ENCODE peak calls at places on chromosome 15, in seven cellular contexts. T is endothelial cell, C is osteocyte, A is stomach, D is progenitor cell of endocrine pancreas, L is tibial artery, Q is GM12864. E is an unnamed sample.

GRCh38 chr15:63593705-63594671 is 3.2 kb upstream of the FBXL22 start:
- DNase-seq in T (no peak), C (no peak), A (no peak), D (no peak), L (no peak), Q (no peak), E (no peak)

GRCh38 chr15:25772500-25772899 is 90.6 kb downstream of the ATP10A start:
- DNase-seq in T (no peak), C (peak), A (no peak), D (no peak), L (no peak), Q (no peak), E (no peak)

GRCh38 chr15:76235186-76235826 is 76.0 kb downstream of the ETFA start:
- DNase-seq in T (no peak), C (no peak), A (no peak), D (no peak), L (no peak), Q (peak), E (no peak)

GRCh38 chr15:71186971-71187960 is 72.0 kb downstream of the THSD4 start:
- DNase-seq in T (no peak), C (peak), A (no peak), D (no peak), L (no peak), Q (no peak), E (no peak)

GRCh38 chr15:63588826-63589225 is 8.4 kb upstream of the FBXL22 start:
- DNase-seq in T (no peak), C (no peak), A (no peak), D (no peak), L (no peak), Q (no peak), E (no peak)

GRCh38 chr15:63595066-63595465 is 2.1 kb upstream of the FBXL22 start:
- DNase-seq in T (no peak), C (no peak), A (no peak), D (no peak), L (no peak), Q (no peak), E (no peak)

GRCh38 chr15:94582368-94582767 is 351.0 kb downstream of the MCTP2 start:
- DNase-seq in T (peak), C (peak), A (no peak), D (peak), L (no peak), Q (no peak), E (no peak)

GRCh38 chr15:63815796-63816533 is 17.8 kb downstream of the HERC1 start:
- DNase-seq in T (no peak), C (no peak), A (no peak), D (no peak), L (peak), Q (no peak), E (no peak)

GRCh38 chr15:70856177-70856883 is 2.4 kb upstream of the LARP6 start:
- DNase-seq in T (no peak), C (no peak), A (no peak), D (no peak), L (no peak), Q (no peak), E (no peak)

GRCh38 chr15:66737243-66738010 is 35.4 kb downstream of the SMAD6 start:
- DNase-seq in T (no peak), C (no peak), A (no peak), D (no peak), L (no peak), Q (no peak), E (no peak)

GRCh38 chr15:57018151-57018550 is 99.7 kb downstream of the TCF12 start:
- DNase-seq in T (no peak), C (no peak), A (no peak), D (no peak), L (no peak), Q (no peak), E (no peak)

GRCh38 chr15:78804391-78804792 is 6.9 kb downstream of the ADAMTS7 start:
- DNase-seq in T (no peak), C (peak), A (no peak), D (no peak), L (no peak), Q (no peak), E (no peak)

GRCh38 chr15:52960283-52960682 is 170.1 kb upstream of the ONECUT1 start:
- DNase-seq in T (no peak), C (no peak), A (no peak), D (no peak), L (no peak), Q (no peak), E (no peak)

GRCh38 chr15:66611257-66612053 is 45.7 kb upstream of the LCTL start:
- DNase-seq in T (no peak), C (no peak), A (peak), D (peak), L (no peak), Q (no peak), E (no peak)

GRCh38 chr15:27046891-27047290 is 75.9 kb downstream of the GABRG3 start:
- DNase-seq in T (no peak), C (no peak), A (no peak), D (no peak), L (no peak), Q (no peak), E (no peak)

GRCh38 chr15:87878161-87878560 is 378.4 kb downstream of the NTRK3 start:
- DNase-seq in T (no peak), C (no peak), A (no peak), D (no peak), L (no peak), Q (no peak), E (no peak)

GRCh38 chr15:59436774-59437472 is 1.1 kb upstream of the FAM81A start:
- DNase-seq in T (no peak), C (peak), A (no peak), D (no peak), L (no peak), Q (no peak), E (no peak)

GRCh38 chr15:67547836-67548531 is 5.5 kb downstream of the MAP2K5 start:
- DNase-seq in T (no peak), C (no peak), A (no peak), D (no peak), L (no peak), Q (no peak), E (no peak)

GRCh38 chr15:40471105-40471777 is 457 bp downstream of the CHST14 start:
- DNase-seq in T (peak), C (no peak), A (no peak), D (no peak), L (peak), Q (no peak), E (no peak)

GRCh38 chr15:69595009-69595825 is 142.6 kb downstream of the RPLP1 start:
- DNase-seq in T (no peak), C (no peak), A (peak), D (no peak), L (peak), Q (no peak), E (no peak)
- TF ChIP-seq CTCF in T (no peak), C (no peak), A (peak), D (no peak), L (no peak), Q (no peak), E (peak)

GRCh38 chr15:82999905-83000671 is 11.4 kb downstream of the C15orf40 start:
- DNase-seq in T (no peak), C (peak), A (no peak), D (no peak), L (no peak), Q (no peak), E (no peak)
- TF ChIP-seq CTCF in T (peak), C (peak), A (no peak), D (peak), L (no peak), Q (peak), E (peak)

DNA sequence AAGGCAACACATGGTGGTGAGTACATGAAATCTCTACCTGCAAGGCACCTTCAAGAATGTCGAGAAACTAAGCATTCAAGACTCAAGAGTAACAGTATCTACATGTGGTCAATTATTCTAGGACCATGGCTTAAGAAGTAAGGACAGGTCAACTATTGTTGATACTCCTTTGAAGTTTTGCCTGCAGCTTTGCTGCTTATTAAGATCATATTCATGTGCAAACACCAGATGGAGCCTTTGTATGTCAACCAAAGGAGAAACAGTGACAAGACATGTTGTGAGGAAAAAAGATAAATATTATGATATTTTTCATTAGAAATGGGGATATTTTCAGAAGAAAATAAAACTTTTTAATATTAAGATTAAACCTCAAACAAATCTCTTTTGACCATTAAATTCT is 52.3 kb upstream of the FGF7 start:
- DNase-seq in T (no peak), C (no peak), A (no peak), D (no peak), L (no peak), Q (no peak), E (no peak)
- TF ChIP-seq CTCF in T (no peak), C (peak), A (no peak), D (no peak), L (no peak), Q (no peak), E (peak)

DNA sequence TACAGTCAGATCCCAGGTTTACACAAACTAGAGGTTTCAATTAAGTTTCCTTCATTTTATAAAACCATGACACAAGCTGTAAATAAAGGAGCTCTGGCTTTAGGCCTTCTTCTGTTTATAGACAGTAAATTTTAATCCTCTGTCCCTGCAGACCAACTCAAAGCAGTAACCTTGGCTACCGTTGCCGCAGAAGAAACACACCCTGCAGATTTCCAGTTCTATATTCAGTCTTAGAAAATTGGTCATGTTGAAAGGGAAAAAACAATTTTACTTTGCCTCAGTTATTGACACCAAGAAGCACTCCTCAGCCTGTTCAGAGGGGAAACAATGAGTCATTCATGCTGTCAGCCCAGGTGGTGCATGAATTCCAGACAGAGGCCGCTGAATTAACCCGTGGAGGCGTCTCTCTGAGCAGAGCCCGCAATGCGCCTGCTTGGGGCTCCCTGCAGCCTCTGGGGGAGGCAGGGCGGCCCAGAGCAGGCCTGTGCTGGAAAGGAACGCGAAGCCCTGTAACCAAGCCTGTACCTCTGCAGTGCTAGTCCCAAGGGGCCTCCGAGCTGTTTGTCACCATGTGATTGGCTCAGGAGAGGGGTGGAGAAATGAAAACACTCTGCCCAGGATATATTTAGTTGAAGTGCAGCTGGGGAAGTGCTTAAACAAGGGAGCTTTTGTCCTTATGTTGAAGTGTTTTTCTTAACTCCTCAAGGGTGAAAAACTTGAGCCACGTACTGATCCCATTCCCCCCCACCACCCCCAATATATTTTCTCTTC is 68.5 kb upstream of the CHD2 start:
- DNase-seq in T (peak), C (peak), A (peak), D (peak), L (peak), Q (peak), E (peak)
- TF ChIP-seq CTCF in T (no peak), C (no peak), A (no peak), D (no peak), L (no peak), Q (no peak), E (no peak)

DNA sequence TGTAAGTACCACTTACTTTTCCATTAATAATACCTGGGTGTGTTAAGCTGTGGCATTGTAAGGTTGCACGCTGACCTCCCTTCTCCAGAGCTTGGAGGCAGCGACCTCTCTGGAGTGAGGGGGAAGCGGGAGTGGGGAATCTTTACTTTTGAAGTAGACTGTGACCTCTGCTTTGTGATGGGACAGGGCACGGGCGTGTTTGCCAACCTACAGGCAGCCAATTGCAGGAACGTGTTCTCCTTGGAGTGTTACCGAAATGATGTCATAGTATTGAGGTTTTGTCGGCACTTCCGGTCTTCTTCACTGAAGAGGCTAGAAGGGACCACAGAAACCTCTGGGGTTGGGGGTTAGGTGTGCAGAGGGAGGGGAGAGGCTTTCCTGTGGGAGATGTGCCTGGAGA is 227.3 kb upstream of the C2CD4B start:
- DNase-seq in T (peak), C (no peak), A (no peak), D (no peak), L (no peak), Q (no peak), E (no peak)
- TF ChIP-seq CTCF in T (no peak), C (no peak), A (no peak), D (peak), L (no peak), Q (no peak), E (peak)

DNA sequence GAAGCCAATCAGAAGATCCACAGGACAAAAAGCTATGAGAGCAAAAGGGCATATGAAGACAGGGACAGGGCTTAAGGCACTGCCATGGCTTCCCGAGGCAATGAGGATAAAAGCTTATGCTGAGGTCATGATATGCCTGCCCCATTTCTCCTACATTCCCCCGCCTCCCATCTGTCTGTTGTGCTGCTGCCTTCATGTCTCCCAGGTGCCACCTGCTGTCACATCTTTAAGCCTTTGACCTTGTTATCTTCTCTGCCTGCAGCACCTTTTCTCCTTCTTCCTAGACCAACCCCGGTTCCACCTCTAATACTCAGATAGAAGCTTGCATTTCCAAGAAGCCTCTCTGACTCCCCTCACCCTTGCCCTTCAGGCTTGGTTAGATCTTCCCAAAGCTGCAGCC is 213.8 kb downstream of the ARRDC4 start:
- DNase-seq in T (no peak), C (no peak), A (no peak), D (no peak), L (no peak), Q (no peak), E (no peak)
- TF ChIP-seq CTCF in T (no peak), C (no peak), A (no peak), D (no peak), L (no peak), Q (no peak), E (no peak)

GRCh38 chr15:74261685-74262084 is 25.6 kb downstream of the CCDC33 start:
- DNase-seq in T (no peak), C (no peak), A (no peak), D (no peak), L (no peak), Q (no peak), E (no peak)

GRCh38 chr15:74265046-74265639 is 29.0 kb downstream of the CCDC33 start:
- DNase-seq in T (peak), C (no peak), A (no peak), D (peak), L (no peak), Q (no peak), E (no peak)

GRCh38 chr15:74264081-74264501 is 28.0 kb downstream of the CCDC33 start:
- DNase-seq in T (no peak), C (no peak), A (no peak), D (no peak), L (no peak), Q (no peak), E (no peak)

GRCh38 chr15:74262635-74263034 is 26.5 kb downstream of the CCDC33 start:
- DNase-seq in T (no peak), C (no peak), A (no peak), D (no peak), L (no peak), Q (no peak), E (no peak)

DNA sequence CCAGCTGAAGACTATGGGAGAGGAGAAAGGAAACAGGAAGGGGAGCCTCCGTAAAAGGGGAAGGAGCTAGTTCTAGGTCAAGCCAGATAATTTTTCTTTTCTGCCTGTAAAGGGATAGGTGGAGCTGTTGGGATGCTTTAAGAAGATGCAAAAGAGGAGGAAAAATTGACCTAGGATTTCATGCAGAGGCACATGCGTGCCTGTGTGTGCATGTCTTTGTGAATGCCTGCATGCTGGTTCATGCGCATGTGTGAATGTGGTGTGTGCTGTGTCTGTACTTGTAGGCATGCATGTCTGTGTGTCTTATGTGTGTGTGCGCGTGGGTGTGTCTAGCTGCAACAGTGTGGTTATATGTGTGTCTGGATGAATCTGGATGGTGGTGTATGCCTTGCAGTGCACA is 27.3 kb downstream of the CCDC33 start:
- DNase-seq in T (no peak), C (no peak), A (no peak), D (no peak), L (no peak), Q (no peak), E (no peak)
- TF ChIP-seq CTCF in T (no peak), C (no peak), A (no peak), D (no peak), L (no peak), Q (no peak), E (no peak)

DNA sequence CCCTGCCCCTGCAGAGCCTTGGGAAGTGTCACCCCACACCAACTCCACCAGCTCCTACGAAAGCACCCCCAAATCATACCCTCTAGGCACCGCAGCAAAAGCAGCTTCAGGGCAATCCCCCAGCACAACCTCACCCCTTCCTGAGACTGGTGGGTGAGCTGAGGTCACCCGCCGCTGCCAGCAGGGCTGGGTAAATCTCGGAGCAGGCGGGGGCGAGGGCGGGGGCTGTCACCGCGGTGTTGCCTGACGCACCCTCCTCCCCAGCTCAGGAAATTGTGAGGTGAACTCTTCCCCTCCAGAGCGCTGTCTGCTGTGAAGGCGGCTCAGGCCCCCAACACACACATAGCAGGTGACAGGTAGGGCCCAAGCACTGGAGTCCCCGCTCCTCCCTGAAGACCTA is 30.3 kb upstream of the FURIN start:
- DNase-seq in T (no peak), C (no peak), A (no peak), D (no peak), L (no peak), Q (no peak), E (no peak)
- TF ChIP-seq CTCF in T (no peak), C (no peak), A (no peak), D (no peak), L (no peak), Q (no peak), E (no peak)

GRCh38 chr15:55281517-55282227 is 7.9 kb downstream of the RAB27A start:
- DNase-seq in T (no peak), C (no peak), A (no peak), D (no peak), L (no peak), Q (no peak), E (no peak)
- TF ChIP-seq CTCF in T (no peak), C (no peak), A (no peak), D (no peak), L (no peak), Q (no peak), E (no peak)